ENCODE peak calls at places on chromosome 20, in five cellular contexts. S is BE2C, C is transverse colon, D is A549, U is GM13976. H is an unnamed sample.

GRCh38 chr20:44217342-44218092 is 6.9 kb upstream of the OSER1 start:
- DNase-seq in S (peak), C (peak), D (peak), U (peak), H (no peak)

GRCh38 chr20:31806564-31807355 is 12.4 kb upstream of the MYLK2 start:
- DNase-seq in S (no peak), C (no peak), D (no peak), U (no peak), H (no peak)

GRCh38 chr20:19993937-19994667 is 23.1 kb upstream of the NAA20 start:
- DNase-seq in S (peak), C (no peak), D (no peak), U (no peak), H (no peak)

GRCh38 chr20:31967830-31968249 is at the start of gene XKR7:
- DNase-seq in S (peak), C (no peak), D (no peak), U (no peak), H (peak)

GRCh38 chr20:22346716-22347115 is 237.7 kb downstream of the FOXA2 start:
- DNase-seq in S (no peak), C (no peak), D (no peak), U (no peak), H (no peak)

GRCh38 chr20:47809561-47809960 is 24.3 kb upstream of the SULF2 start:
- DNase-seq in S (peak), C (no peak), D (no peak), U (no peak), H (no peak)

GRCh38 chr20:33568378-33569289 is 78.7 kb downstream of the CBFA2T2 start:
- DNase-seq in S (peak), C (no peak), D (no peak), U (peak), H (peak)

GRCh38 chr20:16732506-16733152 is 2.8 kb downstream of the SNRPB2 start:
- DNase-seq in S (no peak), C (no peak), D (no peak), U (no peak), H (no peak)

GRCh38 chr20:31815408-31816188 is 3.6 kb upstream of the MYLK2 start:
- DNase-seq in S (no peak), C (peak), D (no peak), U (no peak), H (no peak)

GRCh38 chr20:10419550-10420133 is 14.4 kb downstream of the MKKS start:
- DNase-seq in S (no peak), C (no peak), D (peak), U (no peak), H (no peak)

GRCh38 chr20:4656491-4656890 is 65.2 kb upstream of the PRND start:
- DNase-seq in S (no peak), C (no peak), D (no peak), U (no peak), H (no peak)

GRCh38 chr20:51402201-51402600 is 140.3 kb downstream of the NFATC2 start:
- DNase-seq in S (no peak), C (peak), D (no peak), U (no peak), H (no peak)

GRCh38 chr20:57476641-57477461 is 48.1 kb downstream of the CTCFL start:
- DNase-seq in S (no peak), C (no peak), D (no peak), U (no peak), H (peak)

GRCh38 chr20:45011108-45011526 is 44.8 kb downstream of the STK4 start:
- DNase-seq in S (peak), C (peak), D (peak), U (peak), H (no peak)

GRCh38 chr20:49349678-49350077 is 71.8 kb upstream of the ZNFX1 start:
- DNase-seq in S (no peak), C (peak), D (no peak), U (no peak), H (no peak)

GRCh38 chr20:38242848-38243449 is 17.6 kb downstream of the KIAA1755 start:
- DNase-seq in S (no peak), C (no peak), D (no peak), U (no peak), H (no peak)

GRCh38 chr20:16017656-16018055 is 555.6 kb downstream of the KIF16B start:
- DNase-seq in S (no peak), C (no peak), D (no peak), U (no peak), H (no peak)

GRCh38 chr20:25525857-25526256 is 59.5 kb downstream of the NINL start:
- DNase-seq in S (no peak), C (no peak), D (peak), U (no peak), H (no peak)

DNA sequence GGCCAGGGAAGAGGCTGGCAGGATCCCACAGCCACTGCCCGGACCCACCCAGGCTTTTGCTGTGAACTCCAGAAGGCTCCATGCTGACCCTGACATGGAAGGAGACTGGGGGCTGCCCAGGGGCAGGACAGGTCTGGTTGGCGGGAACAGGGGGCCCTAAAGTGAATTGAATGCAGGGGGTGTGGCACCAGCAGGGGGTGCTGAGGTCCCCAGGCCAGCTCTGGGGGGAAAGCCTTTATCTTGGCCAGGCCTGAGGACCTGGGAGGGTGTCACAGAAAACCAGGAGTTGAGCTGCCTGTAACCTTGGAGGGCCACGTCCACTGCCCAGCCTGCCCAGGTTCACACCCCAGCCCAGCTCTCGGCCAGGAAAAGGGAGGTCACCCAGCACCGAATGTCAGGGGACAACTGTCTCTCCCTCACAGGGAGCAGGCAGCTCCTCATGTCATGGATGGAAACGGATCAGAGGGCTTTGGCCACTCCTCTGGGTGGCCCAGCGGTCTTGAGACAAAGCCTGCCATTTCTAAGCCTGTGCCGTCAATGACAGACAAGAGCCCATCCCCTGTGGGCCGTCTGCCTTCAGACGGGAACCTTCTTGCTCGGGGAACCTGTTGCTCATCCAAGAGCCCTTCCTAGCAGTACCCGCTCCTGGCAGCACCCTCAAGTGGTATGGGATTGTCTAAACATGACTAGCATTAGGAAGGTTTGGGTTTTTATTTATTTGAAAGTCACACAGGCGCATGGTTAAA is 2.9 kb upstream of the YTHDF1 start:
- DNase-seq in S (no peak), C (no peak), D (no peak), U (no peak), H (no peak)
- TF ChIP-seq CTCF in S (no peak), C (no peak), D (no peak), U (no peak), H (no peak)

DNA sequence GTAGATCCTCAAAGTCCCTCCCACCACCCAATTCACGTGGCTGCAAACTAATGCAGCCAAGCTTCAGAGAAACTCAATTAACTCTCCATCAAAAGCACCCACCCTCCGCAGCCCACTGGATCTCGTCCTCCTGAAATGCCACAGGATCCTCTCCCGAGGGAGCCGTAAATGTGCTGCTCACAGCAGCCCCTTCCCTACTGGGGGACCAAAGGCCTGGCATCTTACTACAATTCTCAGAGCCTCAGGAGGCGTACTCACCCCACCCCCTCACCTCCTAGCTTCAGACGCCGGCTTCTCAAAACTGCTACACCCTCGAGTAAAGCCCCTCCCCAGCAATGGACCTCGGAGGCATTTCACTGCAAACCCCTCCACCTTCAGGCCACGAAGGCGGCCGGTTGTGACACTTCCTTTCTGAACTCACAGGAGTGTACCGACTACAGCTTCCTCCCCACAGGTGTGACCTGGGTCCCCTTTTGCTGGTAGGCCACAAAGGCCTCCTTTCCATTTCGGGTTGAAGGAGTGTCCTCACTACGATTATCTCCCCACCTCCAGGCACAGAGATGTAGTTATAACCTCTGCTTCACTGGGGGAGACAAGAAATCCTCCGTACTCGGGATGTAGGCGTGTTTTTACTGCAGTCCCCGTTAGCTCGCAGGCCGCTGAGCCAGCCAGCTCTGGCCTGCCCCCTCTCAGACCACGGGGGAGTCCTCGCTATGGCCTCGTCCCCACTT is 722 bp downstream of the CPNE1 start:
- DNase-seq in S (peak), C (peak), D (peak), U (peak), H (no peak)
- TF ChIP-seq CTCF in S (no peak), C (no peak), D (no peak), U (no peak), H (no peak)

DNA sequence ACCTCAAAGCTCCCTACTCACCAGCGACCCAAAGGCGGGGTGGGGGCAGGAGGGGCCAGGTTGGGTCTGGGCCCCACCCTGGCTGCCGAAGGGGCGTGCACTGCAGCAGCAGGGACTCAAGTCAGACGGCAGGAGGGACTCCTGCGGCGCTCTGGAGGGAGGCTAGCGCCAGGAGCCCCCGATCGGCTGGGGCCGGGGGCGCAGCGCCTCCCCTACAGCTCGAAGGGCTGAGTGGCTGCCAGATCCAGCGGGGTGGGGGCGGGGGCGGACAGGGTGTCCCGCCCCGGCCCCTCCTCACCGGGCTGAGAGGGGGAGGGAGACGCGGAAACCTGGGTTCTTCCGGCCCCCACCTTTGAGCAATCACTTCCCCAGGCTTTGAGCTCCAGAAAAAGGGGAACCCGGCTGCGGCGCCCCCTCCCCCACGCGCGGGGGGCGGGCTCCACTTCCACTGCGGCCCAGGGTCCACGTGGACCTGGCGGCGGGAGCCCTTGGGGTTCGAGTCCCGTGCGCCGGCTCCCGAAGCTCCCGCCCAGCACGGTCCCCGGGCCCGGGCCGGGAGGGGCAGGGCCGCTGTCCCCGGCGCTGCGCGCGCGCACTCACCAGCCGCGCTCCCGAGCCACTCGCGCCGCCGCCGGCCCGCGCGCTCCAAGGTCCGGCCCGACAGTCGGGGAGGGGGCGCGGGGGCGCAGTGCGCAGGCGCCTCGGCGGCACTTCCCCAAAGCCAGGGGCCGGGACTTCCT is at the start of gene RGS19:
- DNase-seq in S (peak), C (peak), D (no peak), U (peak), H (peak)
- TF ChIP-seq CTCF in S (no peak), C (no peak), D (no peak), U (no peak), H (no peak)

GRCh38 chr20:23932256-23932655 is 52.7 kb upstream of the CST5 start:
- DNase-seq in S (no peak), C (no peak), D (no peak), U (no peak), H (no peak)

GRCh38 chr20:23939641-23940040 is 48.9 kb downstream of the GGTLC1 start:
- DNase-seq in S (no peak), C (no peak), D (no peak), U (no peak), H (no peak)

GRCh38 chr20:23938118-23938438 is 50.5 kb downstream of the GGTLC1 start:
- DNase-seq in S (no peak), C (no peak), D (no peak), U (no peak), H (no peak)

GRCh38 chr20:23939063-23939462 is 49.5 kb downstream of the GGTLC1 start:
- DNase-seq in S (no peak), C (no peak), D (no peak), U (no peak), H (no peak)

DNA sequence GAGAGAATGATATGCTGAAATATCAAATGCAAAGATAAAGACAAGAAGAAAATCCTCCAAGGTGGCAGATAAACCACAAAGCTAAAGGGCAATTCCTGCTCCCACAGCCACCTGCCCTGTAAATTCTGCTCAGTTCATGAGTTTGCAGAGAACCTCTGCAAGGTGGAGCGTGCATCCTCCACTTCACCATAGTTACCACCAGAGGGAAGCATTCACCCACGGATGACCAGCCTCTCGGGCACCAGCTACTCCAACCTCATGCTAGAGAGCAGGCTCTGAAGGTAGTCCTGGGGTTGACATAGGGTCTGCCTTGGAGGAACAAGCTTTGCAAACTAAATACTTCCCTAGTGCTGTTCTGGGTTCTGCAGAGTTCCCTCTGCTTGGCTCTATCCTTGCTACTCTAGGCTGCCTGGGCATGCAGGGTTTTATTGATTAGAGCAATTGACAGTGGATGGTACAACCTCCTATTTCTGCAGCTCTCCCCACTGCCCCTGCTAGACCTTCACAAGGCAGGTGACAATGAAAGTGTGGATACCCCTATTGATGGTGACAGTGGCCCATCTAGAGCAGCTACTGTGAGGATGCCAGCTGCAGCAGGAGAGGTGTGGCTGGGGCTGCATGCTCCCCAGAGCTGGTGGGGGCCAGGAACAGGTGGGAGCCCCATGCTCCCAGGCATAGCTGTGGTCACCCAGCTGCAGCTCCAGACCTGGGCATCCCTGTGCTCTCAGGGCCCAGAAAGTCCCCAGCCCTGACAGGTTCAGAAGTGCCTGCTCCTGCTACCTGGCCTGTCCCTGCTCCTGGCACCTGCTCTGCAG is 51.1 kb downstream of the GGTLC1 start:
- DNase-seq in S (peak), C (peak), D (peak), U (peak), H (no peak)
- TF ChIP-seq CTCF in S (peak), C (peak), D (peak), U (peak), H (peak)

GRCh38 chr20:46547995-46548394 is 2.5 kb downstream of the OCSTAMP start:
- DNase-seq in S (no peak), C (no peak), D (no peak), U (no peak), H (no peak)

GRCh38 chr20:46546936-46547335 is 3.5 kb downstream of the OCSTAMP start:
- DNase-seq in S (no peak), C (no peak), D (no peak), U (no peak), H (no peak)

GRCh38 chr20:46545077-46545826 is 5.2 kb downstream of the OCSTAMP start:
- DNase-seq in S (no peak), C (no peak), D (no peak), U (no peak), H (no peak)

GRCh38 chr20:46545827-46546138 is 4.7 kb downstream of the OCSTAMP start:
- DNase-seq in S (no peak), C (no peak), D (no peak), U (no peak), H (no peak)

DNA sequence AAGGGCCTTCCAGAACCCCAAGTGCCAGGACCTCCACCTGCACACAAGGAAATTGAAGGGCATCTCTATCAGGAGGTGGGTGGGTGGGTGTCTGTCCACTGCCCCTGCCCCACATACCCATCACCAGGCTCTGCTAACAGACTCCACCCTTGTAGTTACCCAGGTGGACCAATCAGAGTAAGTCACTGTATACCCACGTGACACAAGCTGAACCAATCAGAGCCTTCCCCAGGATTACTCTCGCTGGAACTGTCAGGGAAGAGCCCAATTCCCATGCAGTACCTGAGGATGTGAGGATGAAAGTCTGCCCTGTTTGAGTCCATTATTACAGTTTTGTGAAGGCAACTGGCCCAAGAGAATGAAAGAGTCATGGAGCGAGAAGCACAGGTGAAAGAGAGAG is 4.2 kb downstream of the OCSTAMP start:
- DNase-seq in S (peak), C (no peak), D (no peak), U (no peak), H (no peak)
- TF ChIP-seq CTCF in S (no peak), C (no peak), D (no peak), U (no peak), H (no peak)

GRCh38 chr20:53626584-53626983 is 32.9 kb upstream of the ZNF217 start:
- DNase-seq in S (no peak), C (no peak), D (no peak), U (no peak), H (no peak)

GRCh38 chr20:53623454-53624206 is 30.0 kb upstream of the ZNF217 start:
- DNase-seq in S (peak), C (peak), D (peak), U (no peak), H (no peak)

GRCh38 chr20:53621482-53622246 is 28.0 kb upstream of the ZNF217 start:
- DNase-seq in S (peak), C (peak), D (peak), U (no peak), H (no peak)

GRCh38 chr20:53622247-53623114 is 28.8 kb upstream of the ZNF217 start:
- DNase-seq in S (no peak), C (no peak), D (no peak), U (no peak), H (no peak)

DNA sequence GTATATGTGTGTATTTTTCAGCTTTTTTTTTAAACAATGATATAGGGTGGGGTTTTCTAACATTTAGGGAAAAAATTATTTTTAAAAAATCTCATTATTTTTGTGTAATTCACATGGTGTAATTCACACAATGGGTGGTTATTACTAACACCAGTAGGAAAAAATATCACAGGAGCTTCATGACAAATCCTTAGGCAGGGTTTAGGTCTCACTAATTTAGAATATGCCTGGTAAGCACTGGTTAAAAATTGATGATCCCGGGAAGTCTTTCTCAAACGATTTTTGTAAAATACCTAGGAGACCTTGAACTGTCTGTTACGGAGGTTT is 29.5 kb upstream of the ZNF217 start:
- DNase-seq in S (no peak), C (no peak), D (no peak), U (no peak), H (no peak)
- TF ChIP-seq CTCF in S (no peak), C (no peak), D (no peak), U (no peak), H (no peak)

GRCh38 chr20:59439243-59439642 is 138.8 kb downstream of the EDN3 start:
- DNase-seq in S (no peak), C (no peak), D (peak), U (no peak), H (no peak)
- TF ChIP-seq CTCF in S (no peak), C (no peak), D (peak), U (no peak), H (no peak)

GRCh38 chr20:23361651-23362391 is at the start of gene GZF1:
- DNase-seq in S (peak), C (peak), D (peak), U (peak), H (peak)
- TF ChIP-seq CTCF in S (no peak), C (no peak), D (no peak), U (no peak), H (no peak)

GRCh38 chr20:14582855-14583254 is 245.4 kb upstream of the FLRT3 start:
- DNase-seq in S (no peak), C (no peak), D (no peak), U (no peak), H (no peak)
- TF ChIP-seq CTCF in S (no peak), C (no peak), D (no peak), U (no peak), H (no peak)

H was measured in D721Med.